ENCODE peak calls at places on chromosomes 4 and X, in seven cellular contexts. U is IMR-90, C is HFFc6, X is MCF 10A, N is colonic mucosa, P is AG09309, W is cardiac muscle cell. F is an unnamed sample.

GRCh38 chrX:13506574-13506973 is 62.8 kb upstream of the EGFL6 start:
- DNase-seq in U (peak), C (peak), X (peak), N (peak), P (peak), W (peak), F (peak)

GRCh38 chr4:38068107-38068506 is 107.9 kb downstream of the PTTG2 start:
- DNase-seq in U (no peak), C (no peak), X (no peak), N (no peak), P (no peak), W (no peak), F (no peak)

GRCh38 chrX:123878177-123878576 is 18.3 kb downstream of the XIAP start:
- DNase-seq in U (peak), C (peak), X (peak), N (no peak), P (no peak), W (peak), F (peak)

GRCh38 chrX:40622741-40623536 is at the start of gene MPC1L:
- DNase-seq in U (no peak), C (no peak), X (no peak), N (peak), P (no peak), W (no peak), F (no peak)

GRCh38 chrX:153908219-153908875 is 3.9 kb downstream of the AVPR2 start:
- DNase-seq in U (no peak), C (no peak), X (no peak), N (no peak), P (no peak), W (no peak), F (no peak)

GRCh38 chr4:80265571-80266266 is 745 bp upstream of the FGF5 start:
- DNase-seq in U (peak), C (peak), X (peak), N (no peak), P (peak), W (peak), F (peak)

GRCh38 chr4:140244328-140244727 is 90.3 kb upstream of the MAML3 start:
- DNase-seq in U (no peak), C (no peak), X (no peak), N (no peak), P (no peak), W (no peak), F (no peak)

GRCh38 chrX:25202827-25203226 is 187.1 kb upstream of the ARX start:
- DNase-seq in U (no peak), C (no peak), X (no peak), N (no peak), P (no peak), W (no peak), F (no peak)

GRCh38 chrX:69238153-69238959 is 73.1 kb upstream of the PJA1 start:
- DNase-seq in U (no peak), C (no peak), X (no peak), N (no peak), P (no peak), W (no peak), F (peak)

GRCh38 chr4:155709878-155710277 is 43.2 kb downstream of the GUCY1A1 start:
- DNase-seq in U (no peak), C (no peak), X (no peak), N (no peak), P (no peak), W (no peak), F (no peak)

GRCh38 chr4:137263206-137263605 is 269.1 kb downstream of the PCDH18 start:
- DNase-seq in U (no peak), C (no peak), X (no peak), N (no peak), P (no peak), W (no peak), F (no peak)

GRCh38 chr4:56857601-56858301 is 36.2 kb upstream of the SPINK2 start:
- DNase-seq in U (no peak), C (no peak), X (peak), N (no peak), P (peak), W (peak), F (peak)

GRCh38 chr4:61462451-61463326 is 262.6 kb downstream of the ADGRL3 start:
- DNase-seq in U (peak), C (no peak), X (peak), N (no peak), P (no peak), W (peak), F (peak)

GRCh38 chr4:57059890-57060716 is 50.1 kb downstream of the IGFBP7 start:
- DNase-seq in U (peak), C (no peak), X (no peak), N (no peak), P (no peak), W (no peak), F (no peak)

GRCh38 chr4:140251566-140251965 is 97.6 kb upstream of the MAML3 start:
- DNase-seq in U (no peak), C (no peak), X (no peak), N (no peak), P (no peak), W (no peak), F (no peak)

GRCh38 chr4:104352211-104352610 is 142.5 kb downstream of the CXXC4 start:
- DNase-seq in U (no peak), C (no peak), X (no peak), N (no peak), P (no peak), W (no peak), F (no peak)

GRCh38 chr4:40395166-40395900 is 60.2 kb downstream of the CHRNA9 start:
- DNase-seq in U (no peak), C (no peak), X (peak), N (no peak), P (no peak), W (no peak), F (no peak)

GRCh38 chr4:67885727-67886126 is 1.9 kb upstream of the TMPRSS11D start:
- DNase-seq in U (peak), C (peak), X (peak), N (no peak), P (peak), W (peak), F (peak)

GRCh38 chrX:43974076-43974475 is 886 bp upstream of the NDP start:
- DNase-seq in U (no peak), C (no peak), X (peak), N (no peak), P (no peak), W (no peak), F (no peak)

GRCh38 chr4:23889814-23890269 is at the start of gene PPARGC1A:
- DNase-seq in U (peak), C (no peak), X (peak), N (peak), P (no peak), W (peak), F (peak)

GRCh38 chr4:104625706-104626105 is 131.0 kb upstream of the CXXC4 start:
- DNase-seq in U (no peak), C (no peak), X (no peak), N (no peak), P (no peak), W (no peak), F (no peak)

GRCh38 chr4:91519155-91519554 is 784.6 kb upstream of the GRID2 start:
- DNase-seq in U (no peak), C (no peak), X (no peak), N (no peak), P (no peak), W (no peak), F (no peak)

GRCh38 chr4:4901877-4902276 is 42.4 kb downstream of the MSX1 start:
- DNase-seq in U (no peak), C (no peak), X (no peak), N (no peak), P (no peak), W (no peak), F (no peak)

GRCh38 chr4:44927361-44928061 is 201.2 kb upstream of the GNPDA2 start:
- DNase-seq in U (peak), C (peak), X (peak), N (no peak), P (no peak), W (peak), F (peak)
- TF ChIP-seq CTCF in U (peak), C (peak), X (peak), N (peak), P (no peak), W (peak), F (peak)

DNA sequence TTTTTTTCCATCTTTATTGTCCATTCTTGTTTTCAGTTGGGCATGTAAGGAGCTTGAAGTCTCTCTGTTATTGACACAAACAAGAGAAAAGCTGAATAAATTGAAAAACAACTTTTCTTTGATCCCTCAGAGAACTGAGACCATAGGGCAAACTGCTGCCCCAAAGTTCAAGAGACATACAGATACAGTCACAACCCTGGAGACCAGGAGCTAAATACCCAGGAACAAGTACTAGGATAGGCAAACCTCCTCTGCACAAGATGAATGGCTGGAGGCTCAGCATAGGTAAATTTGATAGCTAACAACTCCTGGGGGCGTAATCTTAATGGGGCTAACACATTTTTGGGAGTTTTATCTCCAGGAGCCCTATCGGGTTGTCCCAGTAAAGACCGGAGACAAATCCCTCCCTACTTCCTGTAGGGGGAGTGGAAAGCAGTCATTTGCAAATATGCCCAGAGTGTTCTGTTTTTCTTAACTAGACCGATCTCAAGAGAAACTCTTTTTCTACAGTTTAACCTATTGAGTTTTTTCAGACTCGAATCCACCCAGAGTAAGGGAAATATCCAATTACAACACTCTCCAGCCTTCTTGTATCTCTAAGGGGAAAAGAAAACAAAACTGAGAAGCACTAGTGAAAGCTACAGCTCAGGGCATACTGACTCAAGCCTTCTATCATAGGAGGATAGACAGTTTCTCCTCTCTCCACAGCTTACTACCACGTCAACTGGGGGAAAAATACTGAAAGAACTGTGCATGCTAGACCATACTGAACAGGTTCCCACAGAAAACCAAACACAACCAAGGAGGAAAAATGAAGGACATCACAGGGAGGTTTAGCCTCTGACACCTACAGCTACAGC is 23.1 kb downstream of the MAGEA8 start:
- DNase-seq in U (peak), C (no peak), X (peak), N (no peak), P (no peak), W (peak), F (peak)
- TF ChIP-seq CTCF in U (peak), C (peak), X (no peak), N (no peak), P (no peak), W (peak), F (peak)

DNA sequence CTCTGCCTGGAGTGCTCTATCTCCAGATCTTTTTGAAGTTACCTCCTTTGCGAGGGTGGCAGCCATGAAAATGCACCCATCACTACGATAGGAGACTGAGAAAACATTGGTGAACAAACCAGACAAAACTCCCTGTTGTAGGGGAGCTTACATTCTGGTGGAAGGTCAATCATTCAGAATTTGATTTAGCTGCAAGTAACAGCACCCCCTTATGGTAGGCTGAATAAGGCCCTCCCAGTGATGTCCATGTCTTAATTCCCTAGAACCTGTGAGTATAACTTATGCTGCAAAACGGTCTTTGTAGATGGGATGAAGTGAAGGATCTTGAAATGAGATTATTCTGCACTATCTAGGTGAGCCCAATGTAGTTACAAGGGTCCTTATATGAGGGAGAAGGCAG is 5.6 kb upstream of the TEC start:
- DNase-seq in U (peak), C (peak), X (peak), N (no peak), P (no peak), W (peak), F (peak)
- TF ChIP-seq CTCF in U (peak), C (peak), X (peak), N (peak), P (peak), W (peak), F (peak)

DNA sequence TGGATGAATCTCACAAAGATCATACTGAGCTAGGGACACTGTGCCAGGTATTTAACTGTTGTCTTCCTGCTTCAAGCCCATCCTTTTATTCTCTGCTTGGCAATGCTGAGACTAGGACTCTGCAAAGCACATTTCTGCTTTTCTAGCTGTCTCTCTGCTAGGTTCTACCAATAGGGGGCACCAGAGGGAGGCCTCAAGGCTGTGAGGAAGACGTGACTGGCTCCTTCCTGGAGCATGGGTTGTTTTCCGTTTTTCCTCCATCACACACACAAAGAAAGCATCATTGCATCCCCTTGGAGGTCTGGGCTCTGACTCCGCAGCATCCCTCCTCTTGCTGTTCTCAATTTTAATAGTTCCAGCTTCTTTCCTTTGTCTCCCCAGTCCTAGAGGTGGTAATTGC is 10.9 kb upstream of the DCTD start:
- DNase-seq in U (no peak), C (no peak), X (peak), N (no peak), P (no peak), W (no peak), F (no peak)
- TF ChIP-seq CTCF in U (peak), C (peak), X (peak), N (no peak), P (peak), W (peak), F (peak)

GRCh38 chrX:135629342-135629741 is 84.1 kb upstream of the CT45A1 start:
- DNase-seq in U (no peak), C (no peak), X (no peak), N (no peak), P (no peak), W (no peak), F (no peak)

DNA sequence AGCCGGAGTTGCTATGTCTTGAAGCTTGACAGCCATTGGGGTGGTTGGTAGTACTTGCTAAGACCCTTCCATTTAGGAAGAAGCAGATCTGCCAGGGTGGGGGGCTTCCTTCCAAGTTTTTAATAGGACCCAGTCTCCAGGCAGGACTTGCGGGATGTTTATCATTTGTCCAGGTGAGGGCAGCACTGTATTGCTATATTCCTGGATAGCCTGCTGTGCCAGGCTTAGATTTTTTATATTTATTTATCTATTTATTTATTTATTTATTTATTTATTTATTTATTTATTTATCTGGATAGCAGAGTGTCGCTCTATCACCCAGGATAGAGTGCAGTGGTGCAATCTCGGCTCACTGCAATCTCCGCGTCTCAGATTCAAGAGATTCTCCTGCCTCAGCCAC is 87.4 kb upstream of the CT45A1 start:
- DNase-seq in U (no peak), C (peak), X (peak), N (no peak), P (no peak), W (peak), F (peak)
- TF ChIP-seq CTCF in U (peak), C (peak), X (peak), N (no peak), P (peak), W (no peak), F (no peak)

GRCh38 chrX:148555101-148555500 is 54.7 kb downstream of the AFF2 start:
- DNase-seq in U (no peak), C (no peak), X (no peak), N (no peak), P (no peak), W (no peak), F (no peak)

GRCh38 chrX:148556498-148556897 is 56.1 kb downstream of the AFF2 start:
- DNase-seq in U (no peak), C (no peak), X (no peak), N (no peak), P (no peak), W (no peak), F (no peak)

DNA sequence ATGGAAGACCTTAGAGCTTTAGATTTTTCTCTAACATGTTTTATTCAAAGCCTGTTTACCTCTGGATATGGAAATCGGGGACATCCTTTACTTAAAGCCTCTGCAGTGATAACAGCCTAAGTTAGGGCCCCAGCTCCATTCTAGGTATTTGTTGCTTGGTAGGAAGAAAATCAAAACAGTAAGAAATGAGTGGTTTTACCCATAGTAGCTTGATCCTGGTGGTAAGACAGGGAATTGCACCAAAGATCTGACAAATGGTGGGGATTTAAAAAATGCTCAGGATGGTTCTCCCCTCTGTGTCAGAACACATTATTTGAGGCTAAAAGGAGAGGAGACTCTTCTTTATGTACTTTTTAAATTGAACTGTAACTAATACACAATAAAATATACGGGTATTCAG is 52.4 kb downstream of the AFF2 start:
- DNase-seq in U (no peak), C (no peak), X (no peak), N (no peak), P (no peak), W (no peak), F (no peak)
- TF ChIP-seq CTCF in U (peak), C (peak), X (peak), N (no peak), P (peak), W (peak), F (peak)

GRCh38 chrX:9604111-9604907 is 139.5 kb downstream of the TBL1X start:
- DNase-seq in U (no peak), C (no peak), X (no peak), N (no peak), P (no peak), W (peak), F (peak)

GRCh38 chrX:9604908-9605306 is 140.0 kb downstream of the TBL1X start:
- DNase-seq in U (no peak), C (no peak), X (no peak), N (no peak), P (no peak), W (no peak), F (no peak)

GRCh38 chrX:9609987-9610386 is 145.1 kb downstream of the TBL1X start:
- DNase-seq in U (no peak), C (no peak), X (no peak), N (no peak), P (no peak), W (no peak), F (no peak)

GRCh38 chrX:9606971-9607370 is 142.1 kb downstream of the TBL1X start:
- DNase-seq in U (no peak), C (no peak), X (no peak), N (no peak), P (no peak), W (no peak), F (no peak)

GRCh38 chrX:9605484-9605883 is 140.6 kb downstream of the TBL1X start:
- DNase-seq in U (no peak), C (no peak), X (no peak), N (no peak), P (no peak), W (no peak), F (no peak)
- TF ChIP-seq CTCF in U (no peak), C (no peak), X (no peak), N (no peak), P (no peak), W (no peak), F (no peak)

DNA sequence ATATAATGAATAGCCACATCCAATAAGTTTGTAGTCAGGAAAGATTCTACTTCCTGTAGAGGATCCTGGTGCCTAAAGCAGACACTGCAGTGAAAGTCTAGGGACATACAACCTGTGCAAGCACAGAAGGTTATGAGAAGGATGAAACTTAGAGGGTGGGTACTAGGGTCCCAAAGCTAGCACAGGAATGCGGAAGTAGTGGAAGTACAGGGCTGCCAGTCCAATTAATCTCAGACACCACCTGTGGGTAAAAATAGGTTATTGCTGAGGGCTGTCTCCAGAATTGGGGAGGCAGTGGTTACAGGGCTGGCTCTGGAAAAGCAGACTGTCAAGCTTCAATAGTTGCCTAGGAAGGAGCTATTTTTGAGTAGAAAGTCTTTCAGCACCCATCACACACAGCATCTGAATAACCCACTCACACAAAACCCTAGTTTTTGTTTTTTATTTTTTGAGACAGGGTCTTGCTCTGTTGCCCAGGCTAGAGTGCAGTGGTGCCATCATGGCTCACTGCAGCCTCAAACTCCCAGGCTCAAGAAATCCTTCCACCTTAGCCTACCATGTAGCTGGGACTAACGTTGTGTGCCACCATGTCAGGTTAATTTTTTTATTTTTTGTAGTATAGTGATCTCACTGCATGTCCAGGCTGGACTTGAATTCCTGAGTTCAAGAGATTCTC is 50.8 kb upstream of the ELF2 start:
- DNase-seq in U (no peak), C (no peak), X (peak), N (no peak), P (no peak), W (no peak), F (no peak)
- TF ChIP-seq CTCF in U (peak), C (peak), X (peak), N (no peak), P (peak), W (no peak), F (no peak)

GRCh38 chr4:139177888-139178609 is 1.0 kb upstream of the ELF2 start:
- DNase-seq in U (peak), C (peak), X (peak), N (peak), P (peak), W (peak), F (peak)
- TF ChIP-seq CTCF in U (no peak), C (no peak), X (no peak), N (no peak), P (no peak), W (no peak), F (no peak)

F was measured in fibroblast of mammary gland.